ENCODE peak calls at places on chromosome 2, in eight cellular contexts. Y is effector memory CD4-positive, alpha-beta T cell; O is K562; T is choroid plexus epithelial cell; J is GM12865; E is fibroblast of lung; X is naive thymus-derived CD4-positive, alpha-beta T cell; F is cardiac fibroblast. K is an unnamed sample.
A peak's percentile ranks its signal among the peaks of the same experiment; 100 is the strongest.

GRCh38 chr2:222671259-222672067 is at the start of gene MOGAT1:
- DNase-seq in X (no peak), Y (no peak), E (peak; percentile 24), T (no peak), O (no peak), J (no peak), F (peak; percentile 20), K (no peak)

GRCh38 chr2:85017436-85018048 is 46.6 kb downstream of the KCMF1 start:
- DNase-seq in E (no peak), J (peak; percentile 4), F (peak; percentile 42), X (peak; percentile 20), O (no peak), T (peak; percentile 56), Y (no peak), K (no peak)

GRCh38 chr2:109325570-109325969 is 196.6 kb downstream of the SH3RF3 start:
- DNase-seq in J (no peak), F (no peak), X (no peak), E (no peak), O (no peak), T (no peak), Y (no peak), K (no peak)

GRCh38 chr2:29042581-29043075 is 31.7 kb downstream of the PCARE start:
- DNase-seq in E (peak; percentile 40), Y (no peak), X (no peak), J (no peak), T (peak; percentile 78), O (no peak), F (peak; percentile 72), K (no peak)

GRCh38 chr2:237312021-237312755 is 101.8 kb downstream of the COL6A3 start:
- DNase-seq in F (no peak), X (no peak), O (no peak), E (peak; percentile 83), Y (no peak), J (no peak), T (no peak), K (no peak)

GRCh38 chr2:39881948-39882347 is 102.9 kb upstream of the THUMPD2 start:
- DNase-seq in X (no peak), T (no peak), Y (no peak), E (no peak), F (no peak), J (no peak), O (no peak), K (no peak)

GRCh38 chr2:42794271-42795046 is 2.1 kb upstream of the HAAO start:
- DNase-seq in O (peak; percentile 36), E (no peak), J (peak; percentile 88), X (no peak), T (peak; percentile 54), F (peak; percentile 39), Y (no peak), K (no peak)

GRCh38 chr2:203534486-203535077 is 519 bp downstream of the RAPH1 start:
- DNase-seq in F (no peak), T (peak; percentile 34), X (peak; percentile 30), J (peak; percentile 17), Y (peak; percentile 16), O (peak; percentile 9), E (peak; percentile 33), K (no peak)

GRCh38 chr2:71749671-71750101 is 296.3 kb downstream of the DYSF start:
- DNase-seq in X (no peak), Y (no peak), T (peak; percentile 23), O (no peak), F (peak; percentile 14), E (peak; percentile 84), J (no peak), K (no peak)

GRCh38 chr2:3628800-3629199 is 29.2 kb upstream of the ALLC start:
- DNase-seq in O (no peak), J (no peak), T (peak; percentile 24), Y (no peak), E (no peak), X (no peak), F (peak; percentile 16), K (no peak)

GRCh38 chr2:9286553-9287399 is 80.2 kb downstream of the ASAP2 start:
- DNase-seq in E (no peak), O (no peak), J (no peak), X (no peak), Y (no peak), F (no peak), T (no peak), K (no peak)

GRCh38 chr2:101255501-101255900 is 2.8 kb downstream of the CNOT11 start:
- DNase-seq in X (no peak), T (peak; percentile 84), O (no peak), J (no peak), Y (no peak), F (no peak), E (peak; percentile 23), K (no peak)

GRCh38 chr2:23009545-23010149 is 375.3 kb upstream of the KLHL29 start:
- DNase-seq in Y (no peak), O (no peak), T (peak; percentile 54), F (peak; percentile 21), E (peak; percentile 14), J (no peak), X (no peak), K (no peak)

GRCh38 chr2:230974096-230974913 is 21.6 kb upstream of the SPATA3 start:
- DNase-seq in J (peak; percentile 98), Y (peak; percentile 73), T (peak; percentile 96), X (peak; percentile 14), E (peak; percentile 93), F (peak; percentile 74), O (no peak), K (peak; percentile 12)

GRCh38 chr2:128178650-128179460 is 87.9 kb downstream of the UGGT1 start:
- DNase-seq in F (peak; percentile 78), E (peak; percentile 69), Y (peak; percentile 2), O (peak; percentile 68), T (peak; percentile 90), J (peak; percentile 54), X (peak; percentile 42), K (no peak)

GRCh38 chr2:240917684-240918257 is 11.6 kb downstream of the CROCC2 start:
- DNase-seq in T (no peak), F (no peak), J (no peak), E (peak; percentile 7), X (no peak), O (no peak), Y (no peak), K (no peak)

GRCh38 chr2:130920417-130921030 is 83.8 kb downstream of the ARHGEF4 start:
- DNase-seq in X (peak; percentile 6), T (peak; percentile 81), F (peak; percentile 78), J (peak; percentile 42), O (peak; percentile 73), Y (peak; percentile 18), E (peak; percentile 50), K (peak; percentile 5)

GRCh38 chr2:12244070-12244469 is 472.7 kb upstream of the TRIB2 start:
- DNase-seq in E (peak; percentile 55), J (no peak), T (peak; percentile 57), O (no peak), F (no peak), Y (no peak), X (no peak), K (no peak)

GRCh38 chr2:238256594-238257104 is 16.8 kb upstream of the HES6 start:
- DNase-seq in E (peak; percentile 66), T (peak; percentile 84), Y (peak; percentile 55), O (peak; percentile 74), X (peak; percentile 73), J (peak; percentile 87), F (peak; percentile 79), K (no peak)

GRCh38 chr2:73142937-73143336 is 30.2 kb upstream of the RAB11FIP5 start:
- DNase-seq in O (no peak), E (no peak), Y (no peak), X (no peak), F (no peak), T (no peak), J (no peak), K (no peak)

GRCh38 chr2:203706403-203706802 is at the start of gene CD28:
- DNase-seq in T (no peak), J (peak; percentile 96), O (no peak), Y (peak; percentile 86), E (no peak), X (peak; percentile 96), F (no peak), K (no peak)

DNA sequence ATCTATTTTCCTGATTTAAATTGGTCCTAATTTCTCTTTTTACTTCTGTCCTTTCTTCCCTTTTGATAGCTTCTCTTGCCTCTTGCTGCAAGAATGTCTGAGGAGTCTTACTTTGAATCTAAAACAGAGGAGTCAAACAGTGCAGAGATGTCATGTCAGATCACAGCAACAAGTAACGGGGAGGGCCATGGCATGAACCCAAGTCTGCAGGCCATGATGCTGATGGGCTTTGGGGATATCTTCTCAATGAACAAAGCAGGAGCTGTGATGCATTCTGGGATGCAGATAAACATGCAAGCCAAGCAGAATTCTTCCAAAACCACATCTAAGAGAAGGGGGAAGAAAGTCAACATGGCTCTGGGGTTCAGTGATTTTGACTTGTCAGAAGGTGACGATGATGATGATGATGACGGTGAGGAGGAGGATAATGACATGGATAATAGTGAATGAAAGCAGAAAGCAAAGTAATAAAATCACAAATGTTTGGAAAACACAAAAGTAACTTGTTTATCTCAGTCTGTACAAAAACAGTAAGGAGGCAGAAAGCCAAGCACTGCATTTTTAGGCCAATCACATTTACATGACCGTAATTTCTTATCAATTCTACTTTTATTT is 133.5 kb upstream of the CDCA7 start:
- DNase-seq in T (no peak), J (no peak), O (no peak), X (no peak), E (no peak), Y (no peak), F (peak; percentile 21), K (no peak)
- H3K4me3 ChIP-seq in T (no peak overlapping the region), J (no peak overlapping the region), O (no peak overlapping the region), X (no peak overlapping the region), E (no peak overlapping the region), Y (no peak overlapping the region), F (no peak overlapping the region), K (no peak overlapping the region)

GRCh38 chr2:63058149-63058741 is 7.6 kb downstream of the OTX1 start:
- DNase-seq in T (no peak), X (no peak), E (no peak), Y (no peak), O (no peak), J (no peak), F (no peak), K (no peak)
- H3K4me3 ChIP-seq in T (no peak overlapping the region), X (no peak overlapping the region), E (no peak overlapping the region), Y (peak overlapping the region; percentile 1), O (no peak overlapping the region), J (peak overlapping the region; percentile 24), F (no peak overlapping the region), K (no peak overlapping the region)

GRCh38 chr2:33437815-33438214 is 38.6 kb upstream of the RASGRP3 start:
- DNase-seq in O (no peak), Y (no peak), X (no peak), J (no peak), T (no peak), E (no peak), F (no peak), K (no peak)
- H3K4me3 ChIP-seq in O (no peak overlapping the region), Y (no peak overlapping the region), X (no peak overlapping the region), J (no peak overlapping the region), T (no peak overlapping the region), E (no peak overlapping the region), F (no peak overlapping the region), K (no peak overlapping the region)

DNA sequence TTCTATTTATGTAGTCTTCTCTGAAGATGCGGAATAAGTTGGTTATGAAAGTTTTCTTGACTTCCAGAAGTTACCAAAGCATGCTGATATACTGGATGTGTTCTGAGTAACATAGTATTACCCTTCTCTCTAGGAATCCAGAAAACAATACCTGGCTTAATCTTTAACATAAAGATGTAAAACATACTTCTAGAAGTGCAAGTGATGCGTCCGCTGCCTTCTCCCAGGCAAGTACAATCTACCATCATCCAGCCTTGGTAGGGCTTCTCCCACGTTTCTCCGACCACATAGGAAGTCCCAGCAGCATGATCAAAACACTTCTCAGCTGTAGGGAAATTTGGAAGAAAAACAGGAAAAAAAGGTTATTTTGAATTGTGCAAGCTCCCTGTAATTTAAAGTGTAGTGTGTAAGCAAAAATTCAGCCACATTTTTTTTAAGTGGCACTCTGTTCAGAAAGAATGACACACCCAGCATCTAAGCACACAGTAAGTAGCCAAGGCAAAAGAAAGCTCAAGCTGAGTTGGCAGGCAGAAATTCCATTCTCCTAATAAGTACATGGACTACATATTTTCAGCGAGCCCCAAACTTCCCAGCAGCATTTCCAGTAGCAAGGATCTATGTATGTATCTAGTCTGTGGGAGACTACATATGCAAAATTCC is 5.2 kb downstream of the FN1 start:
- DNase-seq in O (no peak), J (no peak), Y (no peak), F (peak; percentile 80), T (peak; percentile 84), E (peak; percentile 79), X (no peak), K (peak; percentile 59)
- H3K4me3 ChIP-seq in O (no peak overlapping the region), J (no peak overlapping the region), Y (no peak overlapping the region), F (peak overlapping the region; percentile 26), T (peak overlapping the region; percentile 77), E (no peak overlapping the region), X (no peak overlapping the region), K (peak overlapping the region; percentile 91)